ENCODE peak calls at places on chromosomes 12 and 14, in ten cellular contexts. Z is dorsolateral prefrontal cortex, T is psoas muscle, S is breast epithelium, G is GM13976, J is body of pancreas, H is choroid plexus epithelial cell, A is thoracic aorta, O is endothelial cell, W is GM20000. Y is an unnamed sample.

GRCh38 chr12:67069451-67070306 is 199.5 kb upstream of the CAND1 start:
- DNase-seq in T (peak), H (no peak), A (no peak), W (peak), G (peak), O (peak), Z (no peak), S (no peak), J (peak), Y (peak)

GRCh38 chr12:49652921-49653520 is 29.7 kb downstream of the PRPF40B start:
- DNase-seq in S (no peak), Z (no peak), J (no peak), H (no peak), O (no peak), G (no peak), T (no peak), W (no peak), A (no peak), Y (no peak)

GRCh38 chr12:45122776-45123380 is 72.0 kb upstream of the DBX2 start:
- DNase-seq in G (no peak), W (no peak), T (no peak), H (peak), J (no peak), A (no peak), O (peak), Z (no peak), S (no peak), Y (no peak)

GRCh38 chr14:101962503-101962874 is 1.9 kb upstream of the DYNC1H1 start:
- DNase-seq in W (no peak), S (no peak), Z (peak), H (peak), A (no peak), T (peak), O (no peak), G (no peak), J (peak), Y (no peak)

GRCh38 chr14:105767315-105767714 is 240.9 kb downstream of the TMEM121 start:
- DNase-seq in A (no peak), G (no peak), O (no peak), T (no peak), H (no peak), W (no peak), J (no peak), Z (no peak), S (no peak), Y (no peak)

GRCh38 chr12:509494-509893 is 49.8 kb downstream of the B4GALNT3 start:
- DNase-seq in O (no peak), J (no peak), T (no peak), W (no peak), S (no peak), A (no peak), H (peak), G (no peak), Z (no peak), Y (no peak)

GRCh38 chr12:10361084-10361483 is 28.8 kb downstream of the KLRK1 start:
- DNase-seq in A (no peak), T (no peak), Z (no peak), G (no peak), S (no peak), W (no peak), J (no peak), H (peak), O (no peak), Y (peak)

GRCh38 chr14:90777830-90778467 is 38.3 kb downstream of the TTC7B start:
- DNase-seq in W (no peak), G (no peak), Z (no peak), T (no peak), O (no peak), A (no peak), J (no peak), S (no peak), H (no peak), Y (no peak)

GRCh38 chr12:90211017-90211416 is 502.4 kb upstream of the ATP2B1 start:
- DNase-seq in S (no peak), Z (no peak), J (no peak), O (no peak), G (no peak), A (no peak), W (no peak), H (peak), T (no peak), Y (no peak)

GRCh38 chr12:19799216-19799615 is 359.9 kb downstream of the AEBP2 start:
- DNase-seq in S (no peak), O (no peak), J (no peak), A (no peak), T (no peak), Z (no peak), G (no peak), W (no peak), H (no peak), Y (no peak)

GRCh38 chr12:106345739-106346138 is 11.8 kb upstream of the POLR3B start:
- DNase-seq in T (no peak), A (no peak), J (peak), S (no peak), H (peak), O (peak), W (no peak), Z (no peak), G (no peak), Y (no peak)

GRCh38 chr14:55123101-55123500 is 6.0 kb upstream of the LGALS3 start:
- DNase-seq in T (no peak), S (no peak), H (peak), G (no peak), W (no peak), J (peak), Z (no peak), A (no peak), O (no peak), Y (no peak)

GRCh38 chr14:81303258-81303935 is 82.6 kb upstream of the GTF2A1 start:
- DNase-seq in Z (peak), O (no peak), T (peak), W (peak), H (no peak), J (peak), S (peak), G (peak), A (no peak), Y (peak)

GRCh38 chr14:99063620-99064225 is 208.3 kb downstream of the BCL11B start:
- DNase-seq in J (peak), S (no peak), G (no peak), O (no peak), W (no peak), Z (no peak), A (no peak), H (no peak), T (no peak), Y (no peak)

GRCh38 chr14:54737132-54737711 is 165.4 kb downstream of the GCH1 start:
- DNase-seq in H (peak), A (no peak), O (no peak), T (no peak), S (no peak), W (no peak), J (no peak), Z (no peak), G (no peak), Y (peak)

GRCh38 chr14:100603341-100604125 is 16.3 kb upstream of the BEGAIN start:
- DNase-seq in Z (peak), A (no peak), J (no peak), T (no peak), G (peak), W (no peak), H (no peak), O (no peak), S (no peak), Y (no peak)

DNA sequence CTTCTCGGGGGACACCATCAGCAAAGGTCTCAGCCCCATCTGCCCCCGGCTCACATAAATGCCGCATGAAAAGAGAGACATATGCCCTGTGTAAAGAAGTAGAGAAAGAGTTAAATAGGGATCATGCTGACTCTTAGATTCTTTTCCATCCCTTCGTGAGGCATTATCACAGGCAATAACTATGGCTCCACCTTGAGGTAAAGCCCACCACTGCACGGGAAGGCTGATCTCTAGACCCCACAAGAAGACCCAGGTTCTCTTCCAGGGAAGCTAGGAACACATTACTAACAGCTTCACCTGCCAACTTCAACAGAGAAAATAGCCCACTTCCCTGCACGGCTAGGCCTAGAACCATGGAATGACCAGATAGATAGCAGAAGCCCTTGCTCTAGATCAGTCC is 14.1 kb upstream of the NOP2 start:
- DNase-seq in O (no peak), S (no peak), W (no peak), Z (no peak), T (no peak), G (no peak), J (no peak), H (no peak), A (no peak), Y (no peak)
- TF ChIP-seq CTCF in O (no peak), S (no peak), W (no peak), Z (no peak), T (no peak), G (no peak), J (no peak), H (peak), A (no peak), Y (no peak)

GRCh38 chr12:56377310-56377988 is 14.8 kb upstream of the APOF start:
- DNase-seq in A (no peak), S (no peak), Z (no peak), O (no peak), J (no peak), W (no peak), T (no peak), G (no peak), H (peak), Y (no peak)
- TF ChIP-seq CTCF in A (no peak), S (no peak), Z (no peak), O (no peak), J (no peak), W (no peak), T (no peak), G (no peak), H (peak), Y (no peak)

GRCh38 chr12:2673966-2674810 is 120.6 kb upstream of the FKBP4 start:
- DNase-seq in G (no peak), A (no peak), S (no peak), O (peak), Z (no peak), T (no peak), J (no peak), H (no peak), W (no peak), Y (no peak)
- TF ChIP-seq CTCF in G (no peak), A (no peak), S (no peak), O (peak), Z (no peak), T (no peak), J (no peak), H (peak), W (no peak), Y (no peak)

GRCh38 chr12:81987351-81987750 is 228.2 kb upstream of the PPFIA2 start:
- DNase-seq in G (no peak), Z (no peak), T (no peak), A (no peak), W (no peak), J (no peak), H (no peak), O (no peak), S (no peak), Y (no peak)

GRCh38 chr12:81991868-81992267 is 232.7 kb upstream of the PPFIA2 start:
- DNase-seq in J (no peak), H (no peak), G (no peak), W (no peak), A (no peak), Z (no peak), O (no peak), T (no peak), S (no peak), Y (no peak)

GRCh38 chr12:81992461-81992860 is 233.3 kb upstream of the PPFIA2 start:
- DNase-seq in W (no peak), Z (no peak), A (no peak), T (no peak), H (peak), G (no peak), O (peak), S (no peak), J (peak), Y (peak)
- TF ChIP-seq CTCF in W (no peak), Z (peak), A (peak), T (no peak), H (peak), G (no peak), O (no peak), S (no peak), J (peak), Y (peak)

DNA sequence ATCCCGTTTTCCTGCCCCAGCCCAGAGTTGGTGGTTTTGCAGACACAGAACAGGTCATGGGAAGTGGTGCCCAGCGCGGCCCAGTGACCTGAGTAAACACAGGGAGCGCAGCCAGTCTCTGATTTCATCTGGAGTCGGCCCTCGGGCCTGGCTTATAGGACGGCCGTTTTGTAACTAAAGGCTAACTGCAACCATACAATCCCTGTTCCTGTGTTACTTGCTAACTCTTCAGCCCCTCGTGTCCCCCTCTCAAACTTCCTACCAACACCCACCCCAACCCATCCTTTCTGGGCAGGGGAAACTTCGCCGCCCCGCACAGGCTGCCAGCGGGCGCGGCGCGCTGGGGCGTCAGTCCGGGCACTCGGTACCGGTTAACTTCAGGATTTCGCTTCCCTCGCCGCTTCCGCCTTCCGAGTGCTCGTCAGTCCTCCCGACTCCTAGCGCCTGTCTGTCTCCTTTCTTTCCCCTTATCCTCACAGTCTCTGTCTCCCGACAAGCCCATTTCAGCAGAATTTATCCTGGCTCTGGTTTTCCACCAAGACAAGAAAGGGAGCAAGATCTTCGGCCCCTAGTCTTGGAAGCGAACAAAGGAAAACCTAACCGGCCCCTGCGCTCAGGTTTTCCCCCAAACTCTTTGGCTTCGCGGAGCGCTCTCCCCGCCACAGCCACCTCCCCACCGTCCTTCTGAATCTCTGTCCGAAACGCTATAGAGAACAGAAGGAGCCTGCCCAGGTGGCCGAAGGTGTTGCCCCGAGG is 2.0 kb downstream of the SIX1 start:
- DNase-seq in T (peak), A (no peak), J (no peak), Z (no peak), H (peak), S (no peak), W (peak), G (no peak), O (peak), Y (no peak)
- TF ChIP-seq CTCF in T (no peak), A (no peak), J (no peak), Z (no peak), H (no peak), S (no peak), W (no peak), G (no peak), O (no peak), Y (no peak)

DNA sequence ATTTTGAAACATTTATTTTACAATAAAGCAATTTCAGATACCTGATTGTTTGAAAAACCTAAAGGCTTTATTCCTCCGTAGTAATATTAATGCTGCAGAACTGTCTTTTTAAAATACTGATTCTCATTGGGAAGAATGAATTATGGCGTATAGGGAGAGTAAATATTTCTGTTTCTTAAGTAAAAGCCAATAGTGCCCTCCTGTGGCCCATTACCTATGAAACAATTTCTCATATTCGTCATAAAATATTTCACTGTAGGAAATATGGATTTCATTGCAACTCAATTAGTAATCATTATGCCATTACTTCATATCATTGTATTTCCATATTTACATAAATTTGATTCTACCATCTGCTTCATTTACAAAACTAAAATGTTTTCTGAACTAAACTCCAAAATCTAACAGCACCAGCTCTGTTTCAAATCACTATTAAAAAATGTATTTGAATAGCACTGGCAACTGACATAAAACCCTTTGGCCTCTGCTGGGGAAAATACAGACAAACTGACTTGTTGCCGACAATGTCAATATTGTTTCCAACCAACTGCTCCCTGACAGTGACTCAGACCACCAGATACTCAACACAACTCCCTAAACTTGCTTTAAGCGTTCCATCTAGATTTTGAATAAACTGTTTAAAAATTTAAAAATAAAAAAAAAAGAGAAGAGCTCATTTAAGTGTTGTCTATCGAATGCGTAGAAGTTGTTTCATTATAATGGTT is 290.3 kb downstream of the NAV3 start:
- DNase-seq in W (peak), A (no peak), G (peak), T (no peak), J (no peak), O (no peak), Z (no peak), H (peak), S (no peak), Y (no peak)
- TF ChIP-seq CTCF in W (no peak), A (no peak), G (no peak), T (no peak), J (no peak), O (no peak), Z (peak), H (peak), S (peak), Y (no peak)

GRCh38 chr14:59520224-59520623 is 35.9 kb downstream of the JKAMP start:
- DNase-seq in H (no peak), A (no peak), Z (no peak), S (no peak), T (no peak), J (no peak), O (no peak), W (no peak), G (no peak), Y (no peak)
- TF ChIP-seq CTCF in H (no peak), A (no peak), Z (no peak), S (no peak), T (no peak), J (no peak), O (no peak), W (no peak), G (no peak), Y (no peak)

GRCh38 chr12:22083167-22083566 is 37.1 kb downstream of the CMAS start:
- DNase-seq in Z (no peak), A (no peak), W (peak), O (no peak), G (peak), S (no peak), T (no peak), J (no peak), H (peak), Y (peak)
- TF ChIP-seq CTCF in Z (peak), A (peak), W (no peak), O (peak), G (no peak), S (peak), T (peak), J (peak), H (peak), Y (peak)